ENCODE peak calls at places on chromosome 5, in ten cellular contexts. C is GM13977; Z is neural crest cell; G is fibroblast of lung; O is cardiac muscle cell; Q is foreskin keratinocyte; H is OCI-LY7; D is prostate gland; J is CD4-positive, alpha-beta T cell; L is sigmoid colon. A is an unnamed sample.

GRCh38 chr5:127072861-127073846 is at the start of gene C5orf63:
- DNase-seq in G (peak), Z (no peak), L (peak), H (peak), O (peak), J (peak), C (peak), Q (no peak), D (peak), A (no peak)

GRCh38 chr5:96851312-96852062 is 24.8 kb upstream of the ERAP2 start:
- DNase-seq in D (no peak), L (no peak), Q (no peak), H (no peak), J (no peak), G (no peak), O (no peak), Z (no peak), C (no peak), A (no peak)

GRCh38 chr5:154178661-154179060 is 11.9 kb upstream of the GALNT10 start:
- DNase-seq in L (no peak), G (no peak), Z (no peak), Q (no peak), H (no peak), O (no peak), D (peak), J (no peak), C (no peak), A (no peak)

GRCh38 chr5:122882836-122883235 is 37.4 kb downstream of the SNX24 start:
- DNase-seq in L (no peak), H (no peak), D (no peak), Q (no peak), G (peak), J (no peak), O (peak), Z (no peak), C (no peak), A (peak)

GRCh38 chr5:15645376-15645775 is 145.4 kb downstream of the FBXL7 start:
- DNase-seq in G (peak), H (no peak), C (no peak), J (no peak), Z (no peak), O (peak), L (no peak), Q (no peak), D (no peak), A (no peak)

GRCh38 chr5:65969539-65970393 is 43.4 kb downstream of the ERBIN start:
- DNase-seq in D (no peak), H (no peak), Z (no peak), O (no peak), Q (no peak), J (no peak), C (no peak), L (no peak), G (no peak), A (no peak)

GRCh38 chr5:55033568-55033967 is 9.5 kb downstream of the GZMK start:
- DNase-seq in H (no peak), L (no peak), Z (no peak), D (no peak), O (no peak), J (no peak), C (no peak), G (peak), Q (no peak), A (no peak)

GRCh38 chr5:171207256-171207866 is 101.7 kb upstream of the TLX3 start:
- DNase-seq in J (no peak), L (no peak), Q (peak), O (peak), C (peak), D (no peak), G (peak), Z (peak), H (peak), A (peak)

GRCh38 chr5:169139381-169140125 is 161.4 kb downstream of the SLIT3 start:
- DNase-seq in J (no peak), O (peak), C (no peak), L (no peak), D (peak), Z (no peak), H (no peak), Q (no peak), G (peak), A (no peak)

GRCh38 chr5:29379619-29380018 is 1813.9 kb upstream of the CDH6 start:
- DNase-seq in H (no peak), Q (no peak), C (no peak), O (no peak), D (no peak), Z (no peak), G (no peak), L (no peak), J (no peak), A (no peak)

GRCh38 chr5:139301766-139302499 is 8.4 kb downstream of the MATR3 start:
- DNase-seq in H (no peak), Q (no peak), L (no peak), Z (no peak), C (no peak), D (no peak), J (no peak), G (peak), O (no peak), A (no peak)

GRCh38 chr5:157025093-157025698 is 33.7 kb downstream of the HAVCR1 start:
- DNase-seq in G (no peak), D (no peak), J (no peak), Z (no peak), O (no peak), H (peak), C (no peak), L (no peak), Q (no peak), A (no peak)

GRCh38 chr5:101929628-101930027 is 366.5 kb downstream of the SLCO4C1 start:
- DNase-seq in Q (no peak), Z (no peak), C (no peak), L (no peak), O (no peak), G (no peak), J (no peak), H (no peak), D (no peak), A (no peak)

GRCh38 chr5:172364773-172365172 is 81.2 kb upstream of the UBTD2 start:
- DNase-seq in H (no peak), C (no peak), L (no peak), D (no peak), J (no peak), G (no peak), Z (peak), Q (no peak), O (no peak), A (no peak)

GRCh38 chr5:173486826-173487225 is 129.6 kb downstream of the BOD1 start:
- DNase-seq in H (no peak), G (no peak), C (no peak), O (no peak), D (no peak), L (no peak), Z (no peak), J (no peak), Q (no peak), A (no peak)

GRCh38 chr5:177035982-177036381 is 13.5 kb downstream of the ZNF346 start:
- DNase-seq in L (no peak), C (peak), Q (no peak), G (peak), Z (no peak), O (peak), D (no peak), J (no peak), H (no peak), A (no peak)

GRCh38 chr5:39283231-39283818 is 64.0 kb upstream of the FYB1 start:
- DNase-seq in G (peak), Z (no peak), D (peak), H (peak), O (peak), C (peak), J (peak), Q (peak), L (no peak), A (peak)

GRCh38 chr5:180718810-180719453 is 20.9 kb downstream of the OR2Y1 start:
- DNase-seq in O (peak), Z (peak), J (peak), C (peak), G (peak), D (peak), L (no peak), Q (no peak), H (peak), A (peak)

GRCh38 chr5:88613051-88613450 is 269.9 kb downstream of the MEF2C start:
- DNase-seq in G (no peak), C (no peak), Z (no peak), L (no peak), H (no peak), Q (no peak), O (no peak), J (no peak), D (no peak), A (no peak)

GRCh38 chr5:15495026-15495425 is 5.0 kb upstream of the FBXL7 start:
- DNase-seq in H (no peak), Q (no peak), Z (no peak), D (no peak), J (no peak), L (no peak), C (no peak), O (no peak), G (peak), A (no peak)

GRCh38 chr5:73826761-73827450 is 200.9 kb downstream of the ARHGEF28 start:
- DNase-seq in Q (peak), J (no peak), C (no peak), D (peak), Z (no peak), H (no peak), L (no peak), O (peak), G (peak), A (peak)

GRCh38 chr5:2669913-2670312 is 81.6 kb downstream of the IRX2 start:
- DNase-seq in G (no peak), Z (no peak), Q (no peak), L (no peak), O (no peak), C (no peak), H (no peak), D (no peak), J (no peak), A (no peak)

GRCh38 chr5:142428773-142429473 is 104.1 kb upstream of the SPRY4 start:
- DNase-seq in D (no peak), G (no peak), H (no peak), L (no peak), Q (no peak), Z (no peak), J (no peak), C (no peak), O (no peak), A (no peak)

GRCh38 chr5:139246394-139246793 is 47.1 kb upstream of the MATR3 start:
- DNase-seq in Z (no peak), C (peak), H (no peak), Q (no peak), G (peak), O (peak), J (no peak), D (no peak), L (no peak), A (peak)

GRCh38 chr5:177620560-177620959 is 20.6 kb downstream of the B4GALT7 start:
- DNase-seq in J (no peak), H (no peak), Q (no peak), C (no peak), L (no peak), Z (no peak), O (no peak), D (no peak), G (no peak), A (no peak)

GRCh38 chr5:2714026-2714425 is 37.5 kb downstream of the IRX2 start:
- DNase-seq in Q (no peak), C (no peak), H (no peak), D (no peak), G (no peak), L (peak), O (no peak), J (no peak), Z (no peak), A (no peak)

GRCh38 chr5:177447066-177447610 is 524 bp downstream of the PRR7 start:
- DNase-seq in C (peak), Q (no peak), Z (peak), J (peak), O (peak), H (peak), L (no peak), D (no peak), G (peak), A (no peak)

GRCh38 chr5:74851684-74852353 is 14.4 kb downstream of the FAM169A start:
- DNase-seq in H (no peak), O (peak), Q (no peak), G (peak), Z (no peak), J (no peak), D (no peak), C (peak), L (no peak), A (peak)

GRCh38 chr5:88694087-88694703 is 188.8 kb downstream of the MEF2C start:
- DNase-seq in O (no peak), D (no peak), C (no peak), J (no peak), L (no peak), Q (no peak), Z (no peak), G (no peak), H (no peak), A (no peak)

GRCh38 chr5:3161672-3162071 is 410.2 kb upstream of the IRX2 start:
- DNase-seq in H (no peak), J (no peak), Z (no peak), D (no peak), Q (no peak), L (no peak), O (no peak), C (no peak), G (no peak), A (no peak)

GRCh38 chr5:112634796-112635195 is 102.9 kb upstream of the APC start:
- DNase-seq in L (no peak), D (no peak), O (no peak), Q (no peak), C (no peak), G (no peak), Z (no peak), J (no peak), H (no peak), A (no peak)

GRCh38 chr5:140630296-140630695 is 2.7 kb downstream of the CD14 start:
- DNase-seq in O (no peak), Q (no peak), G (no peak), D (no peak), H (no peak), Z (no peak), J (no peak), C (no peak), L (no peak), A (peak)

GRCh38 chr5:132979367-132979935 is 16.0 kb upstream of the AFF4 start:
- DNase-seq in J (no peak), H (no peak), Z (no peak), G (peak), Q (peak), L (no peak), O (no peak), C (no peak), D (no peak), A (peak)

GRCh38 chr5:53671447-53671846 is 111.0 kb downstream of the NDUFS4 start:
- DNase-seq in Q (no peak), G (no peak), J (no peak), L (no peak), H (no peak), Z (no peak), C (no peak), O (no peak), D (no peak), A (no peak)

DNA sequence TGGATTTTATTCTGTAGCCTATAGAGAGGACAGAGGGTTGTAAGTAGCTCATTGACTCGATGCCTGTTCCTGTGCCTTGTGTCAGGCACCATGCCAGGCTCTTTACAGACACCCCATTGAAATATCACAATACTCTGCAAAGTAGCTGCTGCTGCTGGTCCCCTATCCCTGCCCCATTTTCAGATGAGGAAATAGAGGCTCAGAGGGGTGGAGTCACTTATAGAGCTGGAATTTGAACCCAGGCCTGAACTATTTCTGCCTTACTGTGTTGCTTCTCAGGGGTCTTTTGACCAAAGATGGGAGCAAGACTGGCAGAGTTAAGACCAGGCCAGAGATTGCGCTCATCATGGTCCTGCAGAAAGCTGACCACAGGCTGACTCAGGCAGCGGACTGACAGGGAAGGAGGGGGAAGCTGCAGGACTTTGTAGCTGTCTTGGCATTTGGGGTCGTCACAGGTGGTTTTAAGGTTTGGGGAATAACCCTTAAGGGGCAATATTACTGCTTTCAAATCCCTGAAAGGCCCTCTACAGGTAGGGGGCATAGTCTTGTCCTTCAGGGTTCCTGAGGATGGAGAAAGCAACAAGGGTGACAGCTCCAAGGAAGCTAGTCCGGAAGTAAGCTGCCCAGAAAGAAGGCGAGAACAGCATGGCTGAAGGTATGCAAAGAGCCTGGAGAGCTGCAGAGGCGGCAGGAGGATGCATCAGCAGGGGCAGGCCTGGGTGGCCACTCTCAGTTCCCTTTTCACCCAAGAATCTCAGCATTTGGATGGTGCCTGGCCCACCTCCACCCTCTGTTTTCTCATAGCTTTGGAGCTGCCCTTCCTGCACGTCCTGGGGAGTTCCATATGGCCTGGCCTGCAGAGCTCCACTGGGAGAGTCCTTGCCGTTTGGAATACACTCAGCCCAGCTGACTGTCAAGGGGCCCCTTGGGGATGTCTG is 18.3 kb upstream of the NDST1 start:
- DNase-seq in H (peak), L (peak), C (peak), G (peak), J (no peak), Q (no peak), Z (no peak), O (peak), D (no peak), A (peak)
- TF ChIP-seq CTCF in H (peak), L (no peak), C (no peak), G (peak), J (no peak), Q (no peak), Z (no peak), O (no peak), D (no peak), A (peak)

GRCh38 chr5:4862500-4862899 is 277.6 kb upstream of the ADAMTS16 start:
- DNase-seq in O (peak), L (no peak), H (peak), Q (no peak), C (peak), G (peak), J (no peak), Z (no peak), D (no peak), A (peak)
- TF ChIP-seq CTCF in O (peak), L (no peak), H (peak), Q (peak), C (peak), G (peak), J (no peak), Z (peak), D (peak), A (peak)

GRCh38 chr5:64594601-64595518 is 89.0 kb downstream of the RGS7BP start:
- DNase-seq in Q (no peak), Z (no peak), L (no peak), J (no peak), C (no peak), D (no peak), O (peak), G (no peak), H (peak), A (no peak)
- TF ChIP-seq CTCF in Q (peak), Z (peak), L (no peak), J (no peak), C (no peak), D (peak), O (peak), G (peak), H (peak), A (peak)

DNA sequence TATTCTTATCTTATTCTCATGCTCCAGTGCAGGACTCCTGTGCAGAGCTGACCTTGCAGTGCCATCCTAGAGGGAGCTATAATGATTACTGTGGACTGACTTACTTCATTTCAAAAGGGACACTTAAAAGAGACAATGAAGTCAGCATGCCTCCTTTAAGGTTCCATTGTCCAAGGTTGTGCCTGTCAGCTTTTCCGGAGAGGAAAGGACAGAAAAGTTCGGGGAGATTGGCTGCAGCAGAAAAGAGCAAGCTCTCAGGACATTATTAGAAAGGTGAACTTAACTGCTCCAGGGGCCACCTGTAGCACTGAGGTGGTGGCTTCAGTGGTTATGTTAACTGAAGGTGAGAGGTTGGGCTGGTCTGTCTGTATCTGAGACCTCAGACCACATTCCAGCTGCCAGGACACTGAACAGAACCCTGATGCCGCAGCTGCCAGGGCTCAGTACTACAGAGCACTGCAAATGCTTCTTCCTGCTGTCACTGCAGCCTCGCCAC is 112.9 kb downstream of the ST8SIA4 start:
- DNase-seq in H (peak), Z (no peak), O (no peak), G (no peak), L (no peak), D (no peak), Q (no peak), J (no peak), C (no peak), A (no peak)
- TF ChIP-seq CTCF in H (peak), Z (peak), O (no peak), G (no peak), L (no peak), D (no peak), Q (no peak), J (no peak), C (peak), A (no peak)

GRCh38 chr5:32170303-32171170 is 3.6 kb downstream of the GOLPH3 start:
- DNase-seq in L (no peak), J (no peak), H (no peak), Q (no peak), G (peak), Z (no peak), D (no peak), O (peak), C (no peak), A (peak)

GRCh38 chr5:32172908-32173393 is 1.2 kb downstream of the GOLPH3 start:
- DNase-seq in D (no peak), H (peak), G (peak), L (no peak), J (no peak), Q (no peak), O (no peak), C (peak), Z (no peak), A (no peak)

GRCh38 chr5:32173394-32174010 is 617 bp downstream of the GOLPH3 start:
- DNase-seq in J (peak), L (peak), Q (peak), O (peak), C (peak), Z (peak), H (peak), D (peak), G (peak), A (peak)

GRCh38 chr5:32168460-32169033 is 5.6 kb downstream of the GOLPH3 start:
- DNase-seq in O (peak), Q (no peak), C (no peak), G (no peak), H (no peak), Z (no peak), L (peak), D (no peak), J (no peak), A (no peak)

DNA sequence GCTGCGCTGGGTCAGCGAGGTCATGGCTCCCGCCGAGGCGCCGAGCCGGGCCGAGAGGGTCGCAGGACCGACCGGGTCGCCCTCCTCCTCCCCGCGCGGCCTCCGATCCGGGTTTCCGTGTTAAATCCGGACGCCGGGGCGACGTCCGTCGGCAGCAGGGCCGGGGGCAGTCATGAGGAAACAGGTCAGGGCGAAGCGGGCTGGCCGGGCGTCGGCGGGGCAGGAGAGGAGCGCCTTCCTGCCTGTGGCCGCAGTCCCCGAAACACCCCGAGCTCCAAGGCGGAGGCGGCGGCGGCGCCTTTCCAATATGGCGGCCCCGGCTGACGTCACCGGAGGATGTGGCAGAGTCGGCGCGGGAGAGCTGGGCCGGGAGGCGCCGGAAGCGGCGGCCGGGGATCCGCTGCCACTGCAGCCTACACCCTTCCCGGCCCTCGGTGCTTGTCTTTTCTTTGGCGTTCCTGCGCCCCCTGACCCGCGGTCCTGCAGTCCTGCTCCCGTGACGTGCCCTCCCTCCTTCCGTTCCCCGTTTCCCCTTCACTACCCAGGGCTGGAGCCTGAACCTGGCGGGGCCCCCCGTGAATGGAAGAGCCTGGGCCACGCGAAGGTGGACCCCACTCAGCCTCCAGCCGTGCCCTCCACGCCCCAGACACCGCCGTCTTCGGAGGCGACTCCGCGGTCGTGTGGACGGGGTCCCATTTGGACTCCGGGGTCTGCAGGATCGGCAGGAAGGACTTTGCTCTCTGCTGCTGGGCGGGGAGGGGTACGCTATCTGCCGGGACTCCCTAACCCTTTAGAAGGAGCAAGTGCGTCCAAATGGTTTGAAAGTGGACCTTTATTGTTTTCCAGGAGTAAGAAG is at the start of gene GOLPH3:
- DNase-seq in H (peak), D (peak), G (peak), J (peak), Z (peak), O (peak), L (peak), Q (peak), C (peak), A (peak)
- TF ChIP-seq CTCF in H (no peak), D (peak), G (no peak), J (no peak), Z (peak), O (peak), L (no peak), Q (peak), C (no peak), A (no peak)